ENCODE peak calls at places on chromosomes 12 and 14, in eight cellular contexts. Q is ascending aorta; X is stimulated activated CD4-positive, alpha-beta T cell treated with anti-CD3 and anti-CD28 coated beads, Interleukin-1b, Interleukin-23, amount 100 ng/mL, for 4 hours; K is A172; N is NCI-H1092 treated with DMSO at 0.1 percent for 48 hours; D is activated CD8-positive, alpha-beta memory T cell treated with anti-CD3 and anti-CD28 coated beads, Interleukin-2, amount 50 U/mL, for 48 hours; I is astrocyte of the hippocampus; Z is KG1. R is an unnamed sample.

GRCh38 chr12:14701808-14702568 is 5.6 kb upstream of the GUCY2C start:
- DNase-seq in Q (no peak), X (no peak), K (no peak), N (no peak), D (no peak), I (no peak), Z (no peak), R (no peak)

GRCh38 chr12:107775093-107775721 is 703 bp downstream of the ASCL4 start:
- DNase-seq in Q (no peak), X (no peak), K (no peak), N (no peak), D (peak), I (peak), Z (no peak), R (no peak)

GRCh38 chr12:75257510-75257909 is 47.9 kb upstream of the KCNC2 start:
- DNase-seq in Q (no peak), X (no peak), K (no peak), N (no peak), D (no peak), I (no peak), Z (no peak), R (no peak)

GRCh38 chr14:34750670-34751069 is 36.3 kb upstream of the CFL2 start:
- DNase-seq in Q (no peak), X (no peak), K (peak), N (no peak), D (no peak), I (peak), Z (no peak), R (no peak)

GRCh38 chr14:26394114-26394855 is 203.5 kb downstream of the NOVA1 start:
- DNase-seq in Q (no peak), X (no peak), K (no peak), N (peak), D (no peak), I (peak), Z (no peak), R (no peak)

GRCh38 chr12:73076760-73077159 is 804.6 kb downstream of the TRHDE start:
- DNase-seq in Q (no peak), X (no peak), K (no peak), N (no peak), D (no peak), I (no peak), Z (no peak), R (no peak)

GRCh38 chr12:110776410-110776809 is 33.7 kb upstream of the PPP1CC start:
- DNase-seq in Q (no peak), X (peak), K (no peak), N (no peak), D (peak), I (no peak), Z (no peak), R (no peak)

GRCh38 chr12:38977132-38977531 is 71.7 kb upstream of the CPNE8 start:
- DNase-seq in Q (no peak), X (no peak), K (no peak), N (no peak), D (no peak), I (no peak), Z (no peak), R (no peak)

GRCh38 chr12:3313066-3313465 is 177.9 kb upstream of the PRMT8 start:
- DNase-seq in Q (no peak), X (no peak), K (peak), N (no peak), D (no peak), I (peak), Z (no peak), R (no peak)

GRCh38 chr12:43579240-43579639 is 27.2 kb upstream of the ADAMTS20 start:
- DNase-seq in Q (no peak), X (no peak), K (peak), N (no peak), D (no peak), I (no peak), Z (no peak), R (no peak)

GRCh38 chr12:78880078-78880477 is 15.5 kb downstream of the SYT1 start:
- DNase-seq in Q (no peak), X (no peak), K (peak), N (no peak), D (no peak), I (peak), Z (no peak), R (no peak)

GRCh38 chr14:105281354-105282097 is 19.3 kb downstream of the BRF1 start:
- DNase-seq in Q (no peak), X (no peak), K (no peak), N (no peak), D (no peak), I (peak), Z (no peak), R (no peak)

GRCh38 chr14:64758025-64758521 is 53.8 kb downstream of the PLEKHG3 start:
- DNase-seq in Q (no peak), X (no peak), K (peak), N (no peak), D (no peak), I (peak), Z (no peak), R (no peak)

GRCh38 chr12:1907652-1908611 is 10.5 kb downstream of the CACNA2D4 start:
- DNase-seq in Q (peak), X (peak), K (no peak), N (no peak), D (peak), I (no peak), Z (no peak), R (no peak)

GRCh38 chr14:45716506-45716905 is 463.5 kb upstream of the MIS18BP1 start:
- DNase-seq in Q (no peak), X (no peak), K (peak), N (no peak), D (no peak), I (no peak), Z (no peak), R (no peak)

GRCh38 chr12:11749943-11750690 is 100.6 kb downstream of the ETV6 start:
- DNase-seq in Q (no peak), X (no peak), K (no peak), N (no peak), D (no peak), I (no peak), Z (no peak), R (no peak)

GRCh38 chr14:63604626-63605025 is 37.0 kb downstream of the WDR89 start:
- DNase-seq in Q (no peak), X (no peak), K (no peak), N (no peak), D (no peak), I (no peak), Z (no peak), R (no peak)

GRCh38 chr14:44914849-44915248 is 46.9 kb downstream of the KLHL28 start:
- DNase-seq in Q (no peak), X (no peak), K (no peak), N (no peak), D (no peak), I (peak), Z (no peak), R (no peak)

GRCh38 chr12:47388712-47389111 is 309.0 kb upstream of the AMIGO2 start:
- DNase-seq in Q (no peak), X (no peak), K (no peak), N (no peak), D (no peak), I (no peak), Z (no peak), R (no peak)

GRCh38 chr12:62259311-62259992 is 752 bp upstream of the USP15 start:
- DNase-seq in Q (no peak), X (no peak), K (peak), N (peak), D (no peak), I (no peak), Z (no peak), R (peak)

GRCh38 chr12:122528992-122529391 is 1.9 kb downstream of the KNTC1 start:
- DNase-seq in Q (no peak), X (no peak), K (no peak), N (no peak), D (no peak), I (no peak), Z (no peak), R (no peak)

GRCh38 chr12:101013993-101014392 is 196.0 kb downstream of the SLC5A8 start:
- DNase-seq in Q (no peak), X (no peak), K (no peak), N (no peak), D (no peak), I (no peak), Z (no peak), R (no peak)

GRCh38 chr12:2011641-2012607 is 7.7 kb upstream of the DCP1B start:
- DNase-seq in Q (no peak), X (no peak), K (no peak), N (peak), D (no peak), I (no peak), Z (no peak), R (no peak)

GRCh38 chr12:45273717-45274271 is 57.9 kb downstream of the ANO6 start:
- DNase-seq in Q (peak), X (no peak), K (peak), N (no peak), D (no peak), I (peak), Z (no peak), R (no peak)

GRCh38 chr14:74846168-74846567 is 29.8 kb downstream of the PROX2 start:
- DNase-seq in Q (no peak), X (no peak), K (no peak), N (no peak), D (no peak), I (no peak), Z (no peak), R (no peak)

GRCh38 chr12:84910549-84911241 is 1.9 kb downstream of the SLC6A15 start:
- DNase-seq in Q (no peak), X (no peak), K (peak), N (no peak), D (no peak), I (peak), Z (no peak), R (no peak)